ENCODE peak calls at places on chromosomes 2 and 18, in eight cellular contexts. A is endothelial cell of umbilical vein, G is prostate gland, X is spleen, F is vagina, Q is breast epithelium, J is sigmoid colon, Y is transverse colon. R is an unnamed sample.

GRCh38 chr2:195520671-195521155 is 136.3 kb upstream of the SLC39A10 start:
- DNase-seq in Q (no peak), F (no peak), A (no peak), Y (no peak), J (no peak), X (no peak), G (no peak), R (no peak)

GRCh38 chr2:75098856-75099255 is 100.5 kb downstream of the TACR1 start:
- DNase-seq in J (no peak), Q (no peak), A (peak; percentile 28), G (no peak), X (no peak), Y (no peak), F (no peak), R (no peak)

GRCh38 chr2:3738454-3738853 is 35.1 kb downstream of the DCDC2C start:
- DNase-seq in F (no peak), A (no peak), Y (no peak), G (no peak), Q (no peak), X (no peak), J (no peak), R (no peak)

GRCh38 chr2:106359512-106359911 is 108.7 kb downstream of the RGPD3 start:
- DNase-seq in G (no peak), Y (no peak), J (no peak), F (no peak), A (no peak), X (no peak), Q (no peak), R (no peak)

GRCh38 chr2:62221141-62221540 is 25.2 kb downstream of the B3GNT2 start:
- DNase-seq in G (no peak), Y (no peak), J (no peak), X (no peak), Q (no peak), F (no peak), A (peak; percentile 76), R (no peak)

GRCh38 chr18:40407913-40408312 is 1547.1 kb upstream of the PIK3C3 start:
- DNase-seq in G (no peak), J (no peak), Q (no peak), Y (no peak), F (no peak), A (no peak), X (no peak), R (no peak)

GRCh38 chr2:152694161-152694661 is 23.1 kb downstream of the PRPF40A start:
- DNase-seq in A (peak; percentile 20), X (no peak), J (no peak), G (no peak), Q (no peak), Y (no peak), F (no peak), R (no peak)

GRCh38 chr18:76932026-76932819 is 109.9 kb downstream of the ZNF236 start:
- DNase-seq in G (no peak), X (no peak), Q (no peak), A (peak; percentile 8), F (no peak), J (no peak), Y (no peak), R (no peak)

GRCh38 chr2:235937936-235938335 is 230.2 kb downstream of the GBX2 start:
- DNase-seq in Y (no peak), G (no peak), X (no peak), J (peak; percentile 40), F (no peak), Q (peak; percentile 43), A (no peak), R (no peak)

GRCh38 chr18:6054443-6054842 is 159.1 kb upstream of the TMEM200C start:
- DNase-seq in Y (no peak), F (no peak), A (no peak), G (no peak), J (no peak), Q (no peak), X (no peak), R (no peak)

GRCh38 chr2:19649785-19650380 is 251.9 kb downstream of the TTC32 start:
- DNase-seq in Y (no peak), G (no peak), F (no peak), X (no peak), J (peak; percentile 82), A (peak; percentile 22), Q (no peak), R (no peak)

GRCh38 chr2:140178224-140178623 is 1398.0 kb upstream of the NXPH2 start:
- DNase-seq in X (no peak), G (no peak), A (no peak), Q (no peak), Y (no peak), F (no peak), J (no peak), R (no peak)

GRCh38 chr2:40242315-40242714 is 209.6 kb downstream of the SLC8A1 start:
- DNase-seq in J (no peak), F (no peak), G (no peak), Q (no peak), A (no peak), Y (no peak), X (no peak), R (no peak)

GRCh38 chr2:148006249-148007007 is 14.1 kb downstream of the ORC4 start:
- DNase-seq in A (no peak), Y (no peak), F (no peak), X (no peak), J (no peak), G (no peak), Q (no peak), R (no peak)

GRCh38 chr2:72973566-72974435 is 56.5 kb downstream of the EMX1 start:
- DNase-seq in F (no peak), Y (peak; percentile 41), J (no peak), X (no peak), Q (no peak), A (peak; percentile 46), G (no peak), R (peak; percentile 63)

GRCh38 chr18:48003426-48004349 is 73.2 kb upstream of the SMAD2 start:
- DNase-seq in Y (peak; percentile 66), F (no peak), X (no peak), Q (no peak), J (no peak), A (peak; percentile 54), G (no peak), R (peak; percentile 52)

GRCh38 chr2:130872276-130873125 is 35.8 kb downstream of the ARHGEF4 start:
- DNase-seq in Q (no peak), G (no peak), Y (no peak), X (no peak), J (no peak), F (no peak), A (no peak), R (no peak)

GRCh38 chr2:231427116-231427515 is 31.6 kb downstream of the B3GNT7 start:
- DNase-seq in A (no peak), J (no peak), G (no peak), X (no peak), Y (no peak), Q (no peak), F (no peak), R (no peak)

DNA sequence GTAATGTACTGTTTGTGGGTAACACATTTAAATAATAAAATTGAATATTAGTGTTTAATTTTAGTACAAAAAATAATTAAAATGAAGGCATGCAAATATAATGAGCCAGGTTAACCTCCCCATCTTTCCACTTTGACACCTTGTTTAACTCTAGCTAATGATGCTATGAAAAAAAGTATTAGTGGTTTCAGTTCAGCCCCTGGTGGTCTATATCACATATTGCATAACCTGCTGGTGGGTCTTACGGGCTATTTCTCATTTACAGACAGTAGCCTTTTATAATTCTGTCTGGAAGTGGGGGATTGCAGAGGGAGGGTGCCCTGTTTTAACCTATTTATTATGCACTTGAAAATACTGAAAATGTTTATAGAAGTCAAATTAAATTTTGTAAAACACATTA is 380.9 kb downstream of the MTX2 start:
- DNase-seq in Y (no peak), X (no peak), A (peak; percentile 18), J (no peak), F (no peak), Q (no peak), G (no peak), R (no peak)
- H3K4me3 ChIP-seq in Y (no peak overlapping the region), X (no peak overlapping the region), A (no peak overlapping the region), J (no peak overlapping the region), F (no peak overlapping the region), Q (no peak overlapping the region), G (no peak overlapping the region), R (no peak overlapping the region)

GRCh38 chr2:219416938-219417337 is 1.2 kb upstream of the DES start:
- DNase-seq in Y (no peak), F (no peak), A (no peak), G (no peak), X (no peak), J (no peak), Q (no peak), R (no peak)

GRCh38 chr2:219418570-219419189 is 503 bp downstream of the DES start:
- DNase-seq in J (no peak), Q (no peak), F (no peak), X (no peak), G (no peak), A (no peak), Y (no peak), R (no peak)

GRCh38 chr2:219418155-219418569 is at the start of gene DES:
- DNase-seq in F (no peak), X (no peak), G (no peak), Q (no peak), J (peak; percentile 96), Y (peak; percentile 52), A (no peak), R (no peak)

GRCh38 chr2:219416233-219416598 is 2.0 kb upstream of the DES start:
- DNase-seq in Y (no peak), G (no peak), X (no peak), J (no peak), Q (no peak), A (no peak), F (no peak), R (no peak)

DNA sequence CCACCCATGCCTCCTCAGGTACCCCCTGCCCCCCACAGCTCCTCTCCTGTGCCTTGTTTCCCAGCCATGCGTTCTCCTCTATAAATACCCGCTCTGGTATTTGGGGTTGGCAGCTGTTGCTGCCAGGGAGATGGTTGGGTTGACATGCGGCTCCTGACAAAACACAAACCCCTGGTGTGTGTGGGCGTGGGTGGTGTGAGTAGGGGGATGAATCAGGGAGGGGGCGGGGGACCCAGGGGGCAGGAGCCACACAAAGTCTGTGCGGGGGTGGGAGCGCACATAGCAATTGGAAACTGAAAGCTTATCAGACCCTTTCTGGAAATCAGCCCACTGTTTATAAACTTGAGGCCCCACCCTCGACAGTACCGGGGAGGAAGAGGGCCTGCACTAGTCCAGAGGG is 803 bp upstream of the DES start:
- DNase-seq in A (no peak), J (peak; percentile 87), G (no peak), F (no peak), Q (no peak), Y (no peak), X (no peak), R (no peak)
- TF ChIP-seq POLR2AphosphoS5 in A (no peak), J (peak; percentile 70), G (no peak), F (no peak), Q (no peak), Y (no peak), X (no peak), R (peak; percentile 31)

DNA sequence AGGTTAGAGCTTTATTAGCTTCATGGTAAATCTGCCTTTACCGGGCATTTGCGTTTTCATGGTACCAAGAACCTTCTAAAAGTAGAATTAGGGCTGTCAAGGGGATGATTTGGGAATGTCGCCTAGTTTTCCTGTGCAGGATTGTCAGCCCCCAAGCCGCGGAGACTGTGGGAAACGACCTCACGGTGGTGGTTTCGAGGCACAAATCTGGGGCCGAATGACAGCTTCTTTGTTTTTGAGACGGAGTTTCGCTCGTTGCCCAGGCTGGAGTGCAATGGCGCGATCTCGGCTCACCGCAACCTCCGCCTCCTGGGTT is 615 bp upstream of the USP39 start:
- DNase-seq in A (no peak), Q (no peak), F (no peak), G (no peak), J (no peak), X (peak; percentile 78), Y (no peak), R (no peak)
- H3K4me3 ChIP-seq in A (no peak overlapping the region), Q (no peak overlapping the region), F (peak overlapping the region; percentile 81), G (peak overlapping the region; percentile 99), J (no peak overlapping the region), X (peak overlapping the region; percentile 79), Y (peak overlapping the region; percentile 99), R (peak overlapping the region; percentile 69)

GRCh38 chr2:205714789-205715411 is 32.6 kb downstream of the NRP2 start:
- DNase-seq in Q (no peak), J (no peak), G (no peak), Y (no peak), F (no peak), X (no peak), A (no peak), R (no peak)
- TF ChIP-seq POLR2AphosphoS5 in Q (no peak), J (no peak), G (no peak), Y (no peak), F (no peak), X (no peak), A (no peak), R (peak; percentile 20)

R was measured in stomach.